ENCODE peak calls at places on chromosome 7, in ten cellular contexts. A, D, B, U, M, S, I, C, H and L are unnamed samples.

GRCh38 chr7:148588891-148589215 is 1.7 kb upstream of the C7orf33 start:
- DNase-seq in A (no peak), D (no peak), B (no peak), U (no peak), M (no peak), S (no peak), I (no peak), C (no peak), H (no peak), L (no peak)

GRCh38 chr7:96224682-96225081 is 97.2 kb downstream of the SLC25A13 start:
- DNase-seq in A (no peak), D (peak; percentile 55), B (no peak), U (peak; percentile 31), M (peak; percentile 58), S (no peak), I (no peak), C (no peak), H (no peak), L (no peak)

GRCh38 chr7:27066148-27066547 is 29.7 kb downstream of the HOXA1 start:
- DNase-seq in A (no peak), D (no peak), B (no peak), U (peak; percentile 69), M (no peak), S (no peak), I (no peak), C (no peak), H (no peak), L (no peak)

GRCh38 chr7:149879801-149880738 is 6.3 kb downstream of the ATP6V0E2 start:
- DNase-seq in A (no peak), D (no peak), B (no peak), U (no peak), M (no peak), S (no peak), I (no peak), C (no peak), H (no peak), L (no peak)

GRCh38 chr7:143069912-143070500 is 17.9 kb downstream of the OR6V1 start:
- DNase-seq in A (no peak), D (peak; percentile 27), B (no peak), U (no peak), M (no peak), S (no peak), I (no peak), C (no peak), H (no peak), L (no peak)

GRCh38 chr7:54689394-54690058 is 69.5 kb downstream of the SEC61G start:
- DNase-seq in A (no peak), D (no peak), B (no peak), U (no peak), M (no peak), S (no peak), I (no peak), C (no peak), H (no peak), L (no peak)

GRCh38 chr7:17493451-17493850 is 195.0 kb downstream of the AHR start:
- DNase-seq in A (no peak), D (no peak), B (no peak), U (no peak), M (no peak), S (no peak), I (no peak), C (no peak), H (no peak), L (no peak)

GRCh38 chr7:47591655-47592572 is 10.0 kb upstream of the TNS3 start:
- DNase-seq in A (no peak), D (peak; percentile 86), B (no peak), U (no peak), M (no peak), S (no peak), I (no peak), C (no peak), H (no peak), L (no peak)

GRCh38 chr7:4748267-4748666 is 27.2 kb upstream of the AP5Z1 start:
- DNase-seq in A (no peak), D (no peak), B (no peak), U (peak; percentile 86), M (no peak), S (no peak), I (no peak), C (no peak), H (no peak), L (no peak)

GRCh38 chr7:157588271-157588589 is 251.4 kb downstream of the DNAJB6 start:
- DNase-seq in A (peak; percentile 55), D (no peak), B (no peak), U (no peak), M (no peak), S (peak; percentile 34), I (no peak), C (no peak), H (no peak), L (no peak)

GRCh38 chr7:157586426-157586955 is 249.7 kb downstream of the DNAJB6 start:
- DNase-seq in A (peak; percentile 55), D (no peak), B (no peak), U (no peak), M (no peak), S (no peak), I (no peak), C (no peak), H (no peak), L (no peak)

GRCh38 chr7:157585113-157585861 is 248.5 kb downstream of the DNAJB6 start:
- DNase-seq in A (peak; percentile 75), D (no peak), B (no peak), U (no peak), M (no peak), S (no peak), I (no peak), C (no peak), H (no peak), L (no peak)

GRCh38 chr7:157587487-157588270 is 250.9 kb downstream of the DNAJB6 start:
- DNase-seq in A (peak; percentile 44), D (no peak), B (no peak), U (no peak), M (no peak), S (peak; percentile 40), I (no peak), C (no peak), H (no peak), L (no peak)

GRCh38 chr7:157587051-157587450 is 250.2 kb downstream of the DNAJB6 start:
- DNase-seq in A (no peak), D (no peak), B (no peak), U (no peak), M (no peak), S (peak; percentile 27), I (no peak), C (no peak), H (no peak), L (no peak)
- TF ChIP-seq POLR2AphosphoS5 in A (no peak), D (no peak), B (no peak), U (no peak), M (no peak), S (no peak), I (no peak), C (no peak), H (no peak), L (no peak)

GRCh38 chr7:42096681-42097637 is 140.1 kb downstream of the GLI3 start:
- DNase-seq in A (no peak), D (no peak), B (no peak), U (no peak), M (no peak), S (peak; percentile 84), I (no peak), C (no peak), H (peak; percentile 71), L (no peak)

GRCh38 chr7:42096262-42096661 is 140.7 kb downstream of the GLI3 start:
- DNase-seq in A (no peak), D (no peak), B (no peak), U (no peak), M (no peak), S (no peak), I (no peak), C (no peak), H (no peak), L (no peak)

GRCh38 chr7:42095791-42096190 is 141.2 kb downstream of the GLI3 start:
- DNase-seq in A (no peak), D (no peak), B (no peak), U (no peak), M (no peak), S (no peak), I (no peak), C (no peak), H (no peak), L (no peak)

GRCh38 chr7:42099076-42099836 is 137.8 kb downstream of the GLI3 start:
- DNase-seq in A (no peak), D (no peak), B (no peak), U (no peak), M (no peak), S (no peak), I (no peak), C (no peak), H (no peak), L (no peak)

DNA sequence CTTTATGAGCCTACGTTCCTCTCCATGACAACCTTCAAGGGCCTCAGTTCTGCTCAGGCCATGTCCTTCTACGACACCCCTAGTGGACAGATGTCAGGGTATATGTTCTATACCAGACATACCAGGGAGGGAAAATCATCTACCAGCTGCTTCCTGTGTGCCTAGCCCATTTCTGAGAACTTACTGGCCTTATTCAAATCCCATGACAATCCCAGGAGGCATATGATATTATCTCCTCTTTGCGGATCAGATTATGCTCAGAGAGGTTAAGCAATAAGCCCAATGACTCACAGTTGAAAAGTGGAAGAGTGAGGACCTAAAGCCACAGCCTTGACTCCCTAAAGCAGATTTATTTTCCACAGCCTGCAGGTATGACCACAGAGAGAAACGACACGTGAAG is 139.3 kb downstream of the GLI3 start:
- DNase-seq in A (no peak), D (no peak), B (no peak), U (peak; percentile 31), M (no peak), S (no peak), I (no peak), C (no peak), H (no peak), L (no peak)
- TF ChIP-seq CTCF in A (no peak), D (peak; percentile 39), B (no peak), U (peak; percentile 7), M (no peak), S (no peak), I (no peak), C (no peak), H (no peak), L (no peak)

GRCh38 chr7:116711790-116712189 is 39.8 kb downstream of the MET start:
- DNase-seq in A (no peak), D (no peak), B (no peak), U (no peak), M (no peak), S (no peak), I (no peak), C (no peak), H (no peak), L (no peak)
- TF ChIP-seq POLR2AphosphoS5 in A (no peak), D (no peak), B (no peak), U (no peak), M (no peak), S (no peak), I (no peak), C (no peak), H (no peak), L (no peak)

DNA sequence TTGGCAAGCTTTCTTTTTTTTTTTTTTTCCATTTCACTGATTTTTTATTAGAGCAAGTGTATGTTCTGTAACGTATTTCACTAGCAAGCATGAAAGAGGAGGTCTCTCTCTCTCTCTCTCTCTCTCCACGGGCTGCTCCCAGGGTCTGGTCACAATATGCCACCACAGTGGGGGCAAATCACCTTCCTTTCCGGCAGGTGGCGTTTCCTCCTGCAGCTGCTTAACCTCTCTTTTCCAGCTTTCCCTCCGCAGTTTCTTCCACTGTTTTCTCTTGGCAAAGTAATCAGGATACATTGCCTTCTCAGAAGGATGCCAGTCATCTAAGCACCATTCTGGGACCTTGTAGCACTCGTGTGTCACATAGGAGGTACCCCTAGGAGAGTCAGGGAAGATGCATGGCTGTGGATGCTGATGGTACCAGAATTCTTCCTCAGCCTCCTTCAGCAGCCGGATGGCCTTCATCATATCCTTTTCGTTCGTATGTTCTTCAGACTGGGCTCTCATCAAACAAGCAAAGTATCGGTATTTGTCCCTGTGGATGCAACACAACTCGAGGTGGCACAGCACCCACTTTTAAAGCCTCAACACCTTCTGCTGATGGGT is 197.3 kb upstream of the PODXL start:
- DNase-seq in A (no peak), D (peak; percentile 76), B (no peak), U (peak; percentile 5), M (peak; percentile 40), S (no peak), I (no peak), C (no peak), H (no peak), L (no peak)
- TF ChIP-seq CTCF in A (no peak), D (peak; percentile 65), B (no peak), U (peak; percentile 12), M (peak; percentile 73), S (no peak), I (no peak), C (no peak), H (no peak), L (no peak)